ENCODE peak calls at places on chromosomes 4 and X, in eight cellular contexts. O is astrocyte, H is ovary, R is upper lobe of left lung, N is uterus, M is cardiac muscle cell, Z is IMR-90, V is fibroblast of mammary gland. W is an unnamed sample.

GRCh38 chr4:187004628-187005027 is 281.0 kb upstream of the FAT1 start:
- DNase-seq in O (no peak), N (no peak), Z (no peak), R (no peak), M (no peak), V (no peak), H (no peak), W (no peak)

GRCh38 chrX:14712096-14712495 is 160.8 kb downstream of the FANCB start:
- DNase-seq in Z (no peak), M (no peak), O (no peak), H (no peak), N (no peak), R (no peak), V (no peak), W (no peak)

GRCh38 chr4:7727727-7728126 is 211.9 kb downstream of the AFAP1 start:
- DNase-seq in Z (no peak), N (no peak), V (peak), O (no peak), H (no peak), M (no peak), R (no peak), W (peak)

GRCh38 chrX:110316351-110317078 is 1.4 kb downstream of the AMMECR1 start:
- DNase-seq in H (no peak), M (peak), R (no peak), N (no peak), Z (no peak), O (no peak), V (peak), W (no peak)

GRCh38 chrX:132833373-132833772 is 125.1 kb downstream of the HS6ST2 start:
- DNase-seq in O (no peak), R (no peak), H (no peak), M (peak), N (no peak), V (no peak), Z (no peak), W (no peak)

GRCh38 chr4:120066182-120066524 is 495 bp downstream of the MAD2L1 start:
- DNase-seq in H (no peak), R (no peak), Z (no peak), V (no peak), N (no peak), M (peak), O (peak), W (no peak)

GRCh38 chr4:97656034-97656720 is 487.1 kb downstream of the STPG2 start:
- DNase-seq in V (peak), Z (no peak), N (no peak), H (no peak), O (peak), M (no peak), R (no peak), W (peak)

GRCh38 chr4:70713453-70714026 is 8.2 kb upstream of the RUFY3 start:
- DNase-seq in H (no peak), N (no peak), R (no peak), Z (no peak), O (no peak), M (no peak), V (no peak), W (no peak)

GRCh38 chr4:25949166-25949748 is 35.2 kb downstream of the SMIM20 start:
- DNase-seq in Z (no peak), O (no peak), V (no peak), H (no peak), R (no peak), N (no peak), M (no peak), W (no peak)

GRCh38 chr4:69038582-69038981 is 57.7 kb upstream of the UGT2B7 start:
- DNase-seq in H (no peak), M (no peak), N (no peak), O (no peak), V (peak), R (no peak), Z (peak), W (peak)

GRCh38 chrX:153782324-153782723 is 1.5 kb downstream of the SRPK3 start:
- DNase-seq in N (no peak), H (no peak), M (no peak), Z (no peak), V (no peak), O (no peak), R (no peak), W (no peak)

GRCh38 chr4:165318982-165319381 is 8.5 kb upstream of the MSMO1 start:
- DNase-seq in N (no peak), M (no peak), H (no peak), O (no peak), R (no peak), V (no peak), Z (no peak), W (no peak)

GRCh38 chr4:119184128-119184527 is 28.4 kb upstream of the USP53 start:
- DNase-seq in N (no peak), M (no peak), R (no peak), O (no peak), V (no peak), Z (no peak), H (no peak), W (no peak)

GRCh38 chrX:152926923-152927322 is 29.1 kb downstream of the ZNF185 start:
- DNase-seq in M (no peak), Z (peak), O (no peak), V (peak), H (no peak), N (no peak), R (no peak), W (no peak)

GRCh38 chr4:151540728-151541437 is 131.9 kb downstream of the FHIP1A start:
- DNase-seq in V (peak), O (peak), M (no peak), N (peak), H (no peak), R (no peak), Z (peak), W (peak)

GRCh38 chr4:102343964-102344519 is 1.2 kb downstream of the SLC39A8 start:
- DNase-seq in Z (peak), O (no peak), H (no peak), M (peak), V (peak), N (peak), R (no peak), W (peak)

GRCh38 chr4:46993075-46994006 is at the start of gene GABRA4:
- DNase-seq in R (no peak), Z (no peak), H (no peak), M (peak), O (peak), V (no peak), N (no peak), W (no peak)

GRCh38 chrX:119809185-119809666 is 17.8 kb upstream of the RPL39 start:
- DNase-seq in R (no peak), O (peak), H (no peak), V (peak), Z (peak), N (no peak), M (no peak), W (peak)

GRCh38 chrX:17669891-17670290 is 67.4 kb upstream of the SCML1 start:
- DNase-seq in V (no peak), O (no peak), H (no peak), R (no peak), Z (no peak), N (no peak), M (no peak), W (no peak)

GRCh38 chrX:17674611-17675010 is 62.7 kb upstream of the SCML1 start:
- DNase-seq in M (no peak), R (no peak), Z (no peak), N (no peak), H (no peak), V (peak), O (peak), W (peak)

GRCh38 chrX:17670874-17671273 is 66.4 kb upstream of the SCML1 start:
- DNase-seq in O (no peak), V (no peak), R (no peak), M (no peak), N (no peak), Z (no peak), H (no peak), W (no peak)

GRCh38 chrX:17668929-17669328 is 68.4 kb upstream of the SCML1 start:
- DNase-seq in M (no peak), R (no peak), V (no peak), Z (no peak), H (no peak), N (no peak), O (no peak), W (no peak)

GRCh38 chrX:17669458-17669857 is 67.8 kb upstream of the SCML1 start:
- DNase-seq in M (no peak), H (no peak), R (no peak), V (no peak), N (no peak), O (no peak), Z (no peak), W (no peak)
- TF ChIP-seq CTCF in M (no peak), H (no peak), R (no peak), V (no peak), N (no peak), O (no peak), Z (no peak), W (no peak)

DNA sequence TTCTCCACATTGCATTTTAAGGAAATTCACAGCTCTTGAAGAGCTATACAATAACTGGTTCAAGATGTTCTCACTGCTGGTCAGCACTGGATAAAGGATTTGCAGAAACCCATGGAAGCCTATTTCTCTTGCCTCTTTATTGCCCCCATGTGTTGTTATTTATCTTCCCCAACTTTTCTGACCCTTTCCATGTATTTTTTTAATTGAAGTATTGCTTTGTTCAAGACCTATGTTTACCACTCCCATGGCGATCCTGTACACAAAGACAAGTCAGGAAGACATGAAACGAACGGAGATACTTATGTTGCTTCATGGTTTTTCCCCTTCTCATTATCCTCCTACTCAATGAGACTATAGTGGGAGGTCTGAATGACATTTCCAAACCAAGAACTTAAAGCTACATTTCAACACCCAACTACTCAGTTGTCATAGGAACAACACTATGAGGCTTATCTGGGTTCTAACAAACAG is 566.4 kb upstream of the DIPK2B start:
- DNase-seq in M (no peak), N (no peak), H (no peak), V (peak), Z (peak), R (no peak), O (peak), W (peak)
- H3K4me3 ChIP-seq in M (no peak), N (peak), H (peak), V (peak), Z (peak), R (peak), O (peak), W (peak)

DNA sequence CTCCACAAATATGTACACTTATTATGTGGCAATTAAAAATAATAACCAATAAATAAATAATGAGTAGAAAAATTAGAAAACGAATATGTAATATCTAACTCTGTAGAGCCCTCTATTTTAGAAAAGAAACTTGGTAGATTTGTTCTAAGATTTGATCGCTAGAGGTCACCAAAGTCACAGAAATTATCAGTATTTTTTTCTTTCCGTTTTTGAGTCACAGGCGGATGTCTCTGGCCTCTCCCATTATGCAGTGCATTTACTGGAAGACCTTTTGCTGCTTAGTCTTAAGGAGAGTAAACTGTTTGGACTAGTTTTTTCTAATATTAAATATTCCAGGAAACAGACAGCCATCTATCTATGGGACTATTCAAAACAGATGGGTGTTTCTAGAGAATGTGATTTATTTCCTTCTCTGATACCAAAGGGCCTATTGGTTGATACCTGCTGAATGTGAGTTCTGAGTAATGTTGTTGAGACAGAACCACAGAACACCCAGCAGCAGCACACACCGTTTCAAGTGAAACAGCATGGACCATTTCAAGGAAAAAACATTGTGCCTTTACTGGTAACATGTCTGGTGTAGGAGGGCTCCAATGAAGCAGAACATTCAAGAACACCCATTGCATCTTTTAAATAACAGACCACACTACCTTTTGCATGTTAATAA is 34.0 kb upstream of the GYPA start:
- DNase-seq in N (no peak), O (peak), R (no peak), V (peak), Z (peak), M (peak), H (no peak), W (peak)
- TF ChIP-seq CTCF in N (peak), O (peak), R (no peak), V (peak), Z (peak), M (peak), H (peak), W (peak)

GRCh38 chrX:11064276-11064675 is 46.9 kb upstream of the HCCS start:
- DNase-seq in Z (no peak), R (no peak), V (no peak), M (no peak), O (no peak), H (no peak), N (no peak), W (no peak)

GRCh38 chrX:11066812-11067211 is 44.3 kb upstream of the HCCS start:
- DNase-seq in O (no peak), H (no peak), V (no peak), M (no peak), N (no peak), R (no peak), Z (no peak), W (peak)

GRCh38 chrX:11059923-11060322 is 51.2 kb upstream of the HCCS start:
- DNase-seq in R (no peak), O (peak), M (no peak), N (no peak), V (peak), H (no peak), Z (peak), W (peak)

DNA sequence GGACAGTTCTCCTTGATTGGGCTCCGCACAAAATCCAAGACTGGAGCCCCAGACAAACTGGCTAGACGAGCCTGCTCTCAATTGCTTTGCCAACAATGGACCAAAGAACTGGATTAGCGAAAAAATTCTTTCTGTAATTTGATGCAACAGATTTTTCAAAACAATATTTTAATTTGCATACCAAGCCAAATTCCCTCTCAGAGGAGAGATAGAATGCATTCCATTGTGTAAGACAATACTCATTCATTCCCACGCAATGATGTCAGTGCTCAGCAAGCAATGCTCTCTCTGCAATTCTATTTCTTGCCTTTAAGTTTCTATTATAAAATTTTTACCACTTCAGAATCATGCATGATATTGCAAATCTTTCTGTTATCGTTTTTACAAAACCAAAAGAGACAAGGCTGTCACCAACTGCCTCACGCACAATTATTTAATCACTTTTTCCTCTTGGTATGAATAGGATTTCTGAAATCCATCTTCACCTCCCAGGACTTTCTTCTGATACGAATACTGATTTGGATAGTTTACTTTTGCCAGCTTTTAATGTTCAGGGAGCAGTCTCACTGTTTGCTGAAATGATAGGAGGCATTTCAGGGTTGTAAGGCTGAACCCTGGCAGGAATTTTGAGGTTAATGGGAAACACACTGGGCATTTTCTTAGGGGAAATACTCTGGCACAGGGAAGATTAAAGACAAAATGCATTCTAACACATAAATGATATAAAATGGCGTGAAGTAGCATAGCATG is 46.1 kb upstream of the HCCS start:
- DNase-seq in N (no peak), R (no peak), Z (peak), V (peak), M (no peak), H (no peak), O (peak), W (peak)
- H3K4me3 ChIP-seq in N (no peak), R (no peak), Z (peak), V (no peak), M (no peak), H (no peak), O (peak), W (no peak)

GRCh38 chr4:83855044-83855443 is 319.1 kb downstream of the GPAT3 start:
- DNase-seq in N (no peak), M (no peak), O (peak), R (no peak), Z (peak), V (peak), H (no peak), W (peak)

GRCh38 chr4:83850435-83850834 is 314.5 kb downstream of the GPAT3 start:
- DNase-seq in O (peak), H (no peak), M (peak), Z (peak), N (no peak), R (no peak), V (peak), W (peak)

GRCh38 chr4:83852085-83852451 is 316.2 kb downstream of the GPAT3 start:
- DNase-seq in M (no peak), N (no peak), O (peak), H (no peak), V (peak), R (no peak), Z (peak), W (peak)

GRCh38 chr4:83846193-83846830 is 310.4 kb downstream of the GPAT3 start:
- DNase-seq in M (no peak), H (no peak), V (no peak), R (no peak), O (no peak), Z (no peak), N (no peak), W (no peak)

GRCh38 chr4:83851261-83852084 is 315.6 kb downstream of the GPAT3 start:
- DNase-seq in M (peak), O (peak), R (no peak), N (no peak), V (peak), Z (peak), H (no peak), W (peak)
- TF ChIP-seq CTCF in M (no peak), O (no peak), R (no peak), N (no peak), V (no peak), Z (no peak), H (no peak), W (no peak)